ENCODE peak calls at places on chromosomes 5 and 9, in seven cellular contexts. E, J, K, T, X, V and Z are unnamed samples.

GRCh38 chr5:66981705-66982387 is 214.8 kb downstream of the CD180 start:
- DNase-seq in E (no peak), J (no peak), K (no peak), T (no peak), X (no peak), V (no peak), Z (no peak)

GRCh38 chr5:91706785-91707520 is 323.8 kb upstream of the ARRDC3 start:
- DNase-seq in E (no peak), J (no peak), K (no peak), T (no peak), X (no peak), V (no peak), Z (no peak)

GRCh38 chr5:177043958-177044357 is 21.5 kb downstream of the ZNF346 start:
- DNase-seq in E (no peak), J (no peak), K (no peak), T (no peak), X (no peak), V (peak), Z (no peak)

GRCh38 chr9:80615964-80616363 is 1044.2 kb downstream of the TLE4 start:
- DNase-seq in E (no peak), J (no peak), K (peak), T (no peak), X (no peak), V (no peak), Z (peak)

GRCh38 chr5:115634343-115635132 is 8.7 kb upstream of the TMED7 start:
- DNase-seq in E (peak), J (peak), K (peak), T (peak), X (peak), V (peak), Z (peak)

GRCh38 chr5:149030392-149030791 is 32.5 kb downstream of the SH3TC2 start:
- DNase-seq in E (no peak), J (no peak), K (peak), T (no peak), X (no peak), V (no peak), Z (peak)

GRCh38 chr5:158223054-158223453 is 364.1 kb upstream of the CLINT1 start:
- DNase-seq in E (no peak), J (no peak), K (no peak), T (no peak), X (no peak), V (no peak), Z (no peak)

GRCh38 chr5:99315413-99316178 is 386.8 kb upstream of the CHD1 start:
- DNase-seq in E (no peak), J (no peak), K (no peak), T (no peak), X (no peak), V (no peak), Z (no peak)

GRCh38 chr5:57448751-57449150 is 33.9 kb downstream of the ACTBL2 start:
- DNase-seq in E (no peak), J (no peak), K (no peak), T (no peak), X (no peak), V (peak), Z (no peak)

GRCh38 chr5:177440990-177441780 is 5.4 kb upstream of the PRR7 start:
- DNase-seq in E (no peak), J (no peak), K (no peak), T (no peak), X (no peak), V (no peak), Z (no peak)

GRCh38 chr5:176776916-176777315 is 33.4 kb upstream of the UNC5A start:
- DNase-seq in E (no peak), J (no peak), K (no peak), T (no peak), X (no peak), V (no peak), Z (no peak)

GRCh38 chr5:102421647-102422046 is 77.2 kb downstream of the SLCO6A1 start:
- DNase-seq in E (no peak), J (no peak), K (no peak), T (no peak), X (no peak), V (no peak), Z (no peak)

GRCh38 chr9:86303316-86303975 is 21.1 kb upstream of the ISCA1 start:
- DNase-seq in E (no peak), J (no peak), K (peak), T (no peak), X (no peak), V (peak), Z (peak)

GRCh38 chr9:88313364-88314220 is 74.7 kb upstream of the SPIN1 start:
- DNase-seq in E (no peak), J (no peak), K (no peak), T (no peak), X (no peak), V (no peak), Z (no peak)

GRCh38 chr9:83070257-83070656 is 7.3 kb upstream of the RASEF start:
- DNase-seq in E (no peak), J (no peak), K (peak), T (no peak), X (no peak), V (no peak), Z (no peak)

GRCh38 chr9:118395415-118395814 is 691.2 kb downstream of the TLR4 start:
- DNase-seq in E (no peak), J (no peak), K (no peak), T (no peak), X (no peak), V (no peak), Z (no peak)

GRCh38 chr5:181035991-181036815 is 3.9 kb upstream of the BTNL9 start:
- DNase-seq in E (no peak), J (peak), K (no peak), T (no peak), X (no peak), V (no peak), Z (no peak)

GRCh38 chr5:83471405-83472212 is at the start of gene VCAN:
- DNase-seq in E (peak), J (peak), K (peak), T (peak), X (peak), V (no peak), Z (peak)

GRCh38 chr5:75463726-75464125 is 47.7 kb downstream of the CERT1 start:
- DNase-seq in E (no peak), J (no peak), K (no peak), T (no peak), X (no peak), V (no peak), Z (no peak)

GRCh38 chr5:133117930-133118445 is 66.2 kb downstream of the HSPA4 start:
- DNase-seq in E (no peak), J (no peak), K (no peak), T (no peak), X (no peak), V (no peak), Z (peak)

GRCh38 chr5:23440703-23441102 is 66.7 kb upstream of the PRDM9 start:
- DNase-seq in E (no peak), J (no peak), K (no peak), T (no peak), X (no peak), V (no peak), Z (no peak)

GRCh38 chr5:146564036-146564762 is 48.2 kb upstream of the GPR151 start:
- DNase-seq in E (no peak), J (no peak), K (no peak), T (no peak), X (no peak), V (no peak), Z (no peak)

GRCh38 chr5:143676794-143677193 is 135.2 kb upstream of the HMHB1 start:
- DNase-seq in E (no peak), J (no peak), K (no peak), T (no peak), X (no peak), V (no peak), Z (no peak)

GRCh38 chr5:2212481-2212880 is 329.8 kb upstream of the IRX4 start:
- DNase-seq in E (no peak), J (no peak), K (no peak), T (no peak), X (no peak), V (no peak), Z (no peak)

GRCh38 chr5:177327539-177328522 is 16.1 kb upstream of the MXD3 start:
- DNase-seq in E (no peak), J (peak), K (peak), T (no peak), X (peak), V (peak), Z (peak)

GRCh38 chr9:114350636-114351396 is 21.1 kb downstream of the ORM2 start:
- DNase-seq in E (no peak), J (no peak), K (no peak), T (no peak), X (no peak), V (no peak), Z (no peak)

GRCh38 chr9:114321759-114322158 is 1.1 kb upstream of the ORM1 start:
- DNase-seq in E (no peak), J (no peak), K (peak), T (no peak), X (no peak), V (no peak), Z (no peak)

GRCh38 chr5:108748354-108749129 is 845 bp downstream of the FER start:
- DNase-seq in E (peak), J (peak), K (peak), T (peak), X (peak), V (peak), Z (peak)
- TF ChIP-seq CTCF in E (peak), J (no peak), K (peak), T (no peak), X (peak), V (no peak), Z (no peak)

GRCh38 chr5:62562867-62563266 is 15.8 kb upstream of the LRRC70 start:
- DNase-seq in E (no peak), J (no peak), K (no peak), T (no peak), X (no peak), V (no peak), Z (no peak)
- TF ChIP-seq CTCF in E (no peak), J (no peak), K (no peak), T (no peak), X (no peak), V (no peak), Z (no peak)

GRCh38 chr9:124868511-124869465 is 6.9 kb downstream of the ARPC5L start:
- DNase-seq in E (peak), J (peak), K (peak), T (peak), X (peak), V (peak), Z (peak)
- TF ChIP-seq CTCF in E (no peak), J (no peak), K (peak), T (no peak), X (no peak), V (no peak), Z (no peak)

GRCh38 chr9:72844440-72844768 is 108.4 kb downstream of the ALDH1A1 start:
- DNase-seq in E (no peak), J (no peak), K (no peak), T (no peak), X (no peak), V (no peak), Z (no peak)
- TF ChIP-seq CTCF in E (no peak), J (no peak), K (no peak), T (no peak), X (no peak), V (no peak), Z (no peak)

GRCh38 chr9:132631280-132631679 is 38.5 kb downstream of the DDX31 start:
- DNase-seq in E (no peak), J (no peak), K (peak), T (no peak), X (no peak), V (no peak), Z (peak)
- TF ChIP-seq CTCF in E (no peak), J (no peak), K (no peak), T (no peak), X (no peak), V (no peak), Z (no peak)

GRCh38 chr5:139675825-139676224 is 27.7 kb downstream of the CXXC5 start:
- DNase-seq in E (no peak), J (no peak), K (no peak), T (no peak), X (no peak), V (no peak), Z (no peak)
- TF ChIP-seq CTCF in E (no peak), J (no peak), K (no peak), T (no peak), X (no peak), V (no peak), Z (no peak)

GRCh38 chr9:112750111-112750766 is at the start of gene SNX30:
- DNase-seq in E (peak), J (peak), K (peak), T (peak), X (peak), V (peak), Z (peak)
- TF ChIP-seq CTCF in E (no peak), J (no peak), K (no peak), T (peak), X (peak), V (no peak), Z (no peak)

DNA sequence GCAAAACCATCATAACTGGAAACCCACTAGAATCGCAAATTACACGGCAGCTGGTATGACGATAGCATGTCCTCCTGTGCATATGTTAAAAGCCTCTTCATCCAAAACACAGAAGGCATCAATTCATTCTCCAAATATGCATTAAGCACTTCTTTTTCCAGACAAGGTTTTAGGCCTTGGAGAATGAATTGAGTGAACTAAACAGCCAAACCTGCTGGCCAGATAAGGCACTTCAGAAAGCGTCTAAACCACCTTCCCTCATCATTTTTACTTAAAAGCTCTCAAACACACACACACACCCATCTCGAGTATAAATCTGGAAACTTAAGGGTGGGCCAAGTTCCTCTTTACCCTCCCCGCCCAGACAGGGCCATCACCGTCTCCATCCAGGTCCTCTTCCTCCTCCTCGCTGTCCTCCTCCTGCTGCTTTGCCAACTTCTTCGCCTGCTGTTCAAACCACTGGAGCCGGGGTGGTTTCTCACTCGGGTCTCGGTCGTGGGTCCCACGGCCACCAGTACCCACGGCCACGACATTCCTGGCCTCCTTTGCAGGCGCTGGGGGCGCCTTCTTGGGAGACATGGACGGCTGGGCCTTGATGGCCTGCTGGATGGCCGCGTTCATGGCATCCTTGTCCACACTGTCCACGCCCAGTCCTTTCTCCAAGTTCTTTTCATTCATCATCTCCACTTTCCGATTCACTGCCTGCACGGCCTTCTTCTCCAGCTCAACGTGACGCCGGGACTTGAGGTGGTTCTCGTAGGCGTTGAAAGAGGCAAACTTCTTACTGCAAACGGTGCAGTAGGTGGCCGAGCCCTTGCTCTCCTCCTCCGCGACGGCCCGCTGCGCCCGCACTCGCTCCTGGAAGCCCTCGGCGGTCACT is 696 bp downstream of the ZNF622 start:
- DNase-seq in E (no peak), J (no peak), K (no peak), T (peak), X (no peak), V (peak), Z (no peak)
- TF ChIP-seq CTCF in E (no peak), J (no peak), K (no peak), T (no peak), X (no peak), V (no peak), Z (no peak)

GRCh38 chr9:79089054-79089560 is 482.7 kb upstream of the TLE4 start:
- DNase-seq in E (no peak), J (no peak), K (no peak), T (no peak), X (no peak), V (no peak), Z (no peak)
- TF ChIP-seq CTCF in E (no peak), J (no peak), K (no peak), T (no peak), X (no peak), V (no peak), Z (no peak)